ENCODE peak calls at places on chromosomes 4 and X, in six cellular contexts. W, C, M, Y, B and P are unnamed samples.

GRCh38 chr4:141853091-141853734 is 216.8 kb downstream of the IL15 start:
- DNase-seq in W (no peak), C (no peak), M (no peak), Y (no peak), B (no peak), P (no peak)

GRCh38 chr4:6939761-6940743 is 30.4 kb downstream of the TBC1D14 start:
- DNase-seq in W (no peak), C (no peak), M (no peak), Y (no peak), B (peak), P (no peak)

GRCh38 chrX:135086197-135086854 is 34.0 kb downstream of the ETDB start:
- DNase-seq in W (peak), C (no peak), M (peak), Y (peak), B (peak), P (peak)

GRCh38 chr4:170137466-170137865 is 47.7 kb upstream of the AADAT start:
- DNase-seq in W (no peak), C (no peak), M (no peak), Y (no peak), B (no peak), P (no peak)

GRCh38 chr4:124325676-124326075 is 386.9 kb downstream of the ANKRD50 start:
- DNase-seq in W (no peak), C (no peak), M (no peak), Y (no peak), B (no peak), P (no peak)

GRCh38 chrX:3384330-3384729 is 37.9 kb upstream of the MXRA5 start:
- DNase-seq in W (no peak), C (no peak), M (no peak), Y (no peak), B (no peak), P (no peak)

GRCh38 chr4:3851211-3851610 is 85.0 kb downstream of the ADRA2C start:
- DNase-seq in W (no peak), C (no peak), M (no peak), Y (no peak), B (no peak), P (no peak)

GRCh38 chr4:183136880-183137279 is 37.8 kb downstream of the WWC2 start:
- DNase-seq in W (no peak), C (no peak), M (no peak), Y (no peak), B (no peak), P (no peak)

GRCh38 chr4:173301518-173302201 is 32.5 kb downstream of the HMGB2 start:
- DNase-seq in W (no peak), C (no peak), M (no peak), Y (peak), B (peak), P (peak)

GRCh38 chrX:20487227-20487626 is 220.5 kb upstream of the RPS6KA3 start:
- DNase-seq in W (no peak), C (no peak), M (no peak), Y (no peak), B (no peak), P (peak)

GRCh38 chrX:49915352-49916222 is 6.8 kb upstream of the CLCN5 start:
- DNase-seq in W (no peak), C (no peak), M (peak), Y (peak), B (peak), P (peak)

GRCh38 chrX:17405225-17405969 is 30.4 kb downstream of the NHS start:
- DNase-seq in W (no peak), C (no peak), M (peak), Y (no peak), B (no peak), P (peak)

GRCh38 chrX:24805201-24805600 is 111.5 kb downstream of the POLA1 start:
- DNase-seq in W (no peak), C (no peak), M (no peak), Y (no peak), B (no peak), P (no peak)

GRCh38 chr4:23368081-23368697 is 521.7 kb downstream of the PPARGC1A start:
- DNase-seq in W (no peak), C (peak), M (peak), Y (peak), B (peak), P (no peak)

GRCh38 chr4:14254252-14254651 is 626.7 kb upstream of the BOD1L1 start:
- DNase-seq in W (no peak), C (no peak), M (no peak), Y (peak), B (peak), P (no peak)

GRCh38 chr4:85964298-85964697 is 395.6 kb downstream of the MAPK10 start:
- DNase-seq in W (no peak), C (no peak), M (no peak), Y (no peak), B (no peak), P (no peak)

GRCh38 chr4:75004755-75005668 is 72.1 kb downstream of the PARM1 start:
- DNase-seq in W (peak), C (no peak), M (no peak), Y (no peak), B (no peak), P (no peak)

GRCh38 chr4:70855464-70855863 is 15.8 kb upstream of the GRSF1 start:
- DNase-seq in W (no peak), C (no peak), M (no peak), Y (no peak), B (peak), P (no peak)

GRCh38 chrX:40065291-40066046 is 32.3 kb downstream of the BCOR start:
- DNase-seq in W (no peak), C (no peak), M (no peak), Y (no peak), B (no peak), P (no peak)

GRCh38 chrX:40061871-40062524 is 35.8 kb downstream of the BCOR start:
- DNase-seq in W (no peak), C (no peak), M (no peak), Y (no peak), B (no peak), P (no peak)

GRCh38 chrX:40063555-40063954 is 34.2 kb downstream of the BCOR start:
- DNase-seq in W (no peak), C (no peak), M (no peak), Y (no peak), B (no peak), P (no peak)

GRCh38 chrX:40062525-40063193 is 35.1 kb downstream of the BCOR start:
- DNase-seq in W (no peak), C (no peak), M (no peak), Y (no peak), B (no peak), P (no peak)

DNA sequence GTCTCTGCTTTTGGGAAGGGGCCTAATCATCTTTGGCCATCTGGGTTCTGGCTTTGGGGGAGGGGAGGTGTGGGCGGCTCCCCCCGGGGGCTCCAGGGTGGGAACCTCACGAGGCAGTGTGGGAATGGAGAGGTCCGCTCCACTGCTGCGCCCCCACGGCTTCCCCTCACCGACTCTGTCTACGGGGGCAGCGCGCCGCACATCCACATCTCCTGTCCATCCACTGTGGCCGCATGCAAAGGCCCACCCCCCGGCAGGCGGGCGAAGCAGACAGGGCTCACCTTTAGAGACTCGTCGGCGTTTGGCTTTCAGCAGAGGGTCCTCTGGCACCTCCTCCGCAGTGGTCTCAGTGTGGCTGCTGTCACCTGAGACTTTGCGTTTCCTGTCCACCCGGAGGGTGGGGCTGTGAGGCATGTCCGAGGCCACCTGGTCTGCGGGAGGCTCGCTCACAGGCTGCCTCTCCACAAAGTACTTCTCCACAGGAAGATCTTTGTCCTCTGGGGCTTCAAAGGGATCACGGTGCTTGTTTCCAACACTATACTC is 33.6 kb downstream of the BCOR start:
- DNase-seq in W (no peak), C (no peak), M (no peak), Y (peak), B (peak), P (no peak)
- TF ChIP-seq SIN3A in W (no peak), C (no peak), M (no peak), Y (no peak), B (no peak), P (no peak)

GRCh38 chrX:97743014-97743413 is 859.3 kb downstream of the RPA4 start:
- DNase-seq in W (no peak), C (no peak), M (no peak), Y (no peak), B (no peak), P (no peak)
- TF ChIP-seq JUND in W (no peak), C (no peak), M (no peak), Y (no peak), B (no peak), P (no peak)

GRCh38 chr4:105976913-105977312 is 81.6 kb downstream of the NPNT start:
- DNase-seq in W (no peak), C (no peak), M (no peak), Y (no peak), B (no peak), P (no peak)

GRCh38 chr4:105978684-105979296 is 83.5 kb downstream of the NPNT start:
- DNase-seq in W (no peak), C (no peak), M (no peak), Y (no peak), B (no peak), P (no peak)

GRCh38 chr4:105979506-105979905 is 84.2 kb downstream of the NPNT start:
- DNase-seq in W (no peak), C (no peak), M (no peak), Y (no peak), B (no peak), P (no peak)
- TF ChIP-seq SIN3A in W (no peak), C (no peak), M (no peak), Y (no peak), B (no peak), P (no peak)

DNA sequence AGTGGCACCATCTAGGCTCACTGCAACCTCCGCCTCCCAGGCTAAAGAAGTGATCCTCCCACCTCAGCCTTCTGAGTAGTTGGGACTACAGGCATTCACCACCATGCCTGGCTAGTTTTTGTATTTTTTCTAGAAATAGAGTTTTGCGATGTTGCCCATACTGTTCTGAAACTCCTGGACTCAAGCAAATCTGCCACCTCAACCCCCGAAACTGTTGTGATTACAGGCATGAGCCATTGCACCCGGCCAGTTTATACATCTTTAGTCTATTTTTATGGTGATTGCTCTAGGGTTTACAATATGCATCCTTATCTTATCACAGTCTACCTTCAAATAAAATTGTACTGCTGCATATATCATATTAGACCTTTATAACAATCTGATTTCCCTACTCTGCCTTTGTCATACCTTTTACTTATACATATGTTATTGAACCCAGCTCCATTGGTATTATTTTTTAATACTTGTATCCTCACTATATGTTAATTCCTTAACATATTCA is 56.9 kb downstream of the SOWAHB start:
- DNase-seq in W (no peak), C (no peak), M (no peak), Y (no peak), B (no peak), P (no peak)
- TF ChIP-seq JUND in W (no peak), C (no peak), M (no peak), Y (no peak), B (no peak), P (no peak)

DNA sequence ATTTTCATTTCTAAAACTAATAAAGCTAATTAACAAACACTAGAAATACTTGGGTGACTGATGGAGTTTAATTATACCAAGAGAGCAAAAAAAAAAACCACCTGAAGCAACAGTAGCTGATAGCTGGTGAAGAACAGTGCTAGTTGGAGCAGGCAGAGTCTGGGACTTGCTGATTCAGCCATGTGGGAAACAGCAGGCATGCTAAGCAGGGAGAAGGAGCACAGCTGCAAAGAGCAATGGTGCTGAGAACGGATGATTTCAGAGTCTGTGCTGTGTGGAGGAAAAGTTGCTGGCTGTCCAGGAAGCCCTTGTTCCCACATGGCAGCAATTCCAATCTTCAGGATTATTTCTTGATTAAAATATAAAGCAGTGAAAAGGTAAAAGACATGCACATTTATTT is 68.8 kb downstream of the NPY1R start:
- DNase-seq in W (no peak), C (no peak), M (no peak), Y (no peak), B (no peak), P (no peak)
- TF ChIP-seq SIN3A in W (no peak), C (no peak), M (no peak), Y (no peak), B (no peak), P (no peak)

GRCh38 chr4:175540732-175541131 is 271.3 kb downstream of the GPM6A start:
- DNase-seq in W (no peak), C (no peak), M (no peak), Y (no peak), B (no peak), P (no peak)

GRCh38 chr4:175542787-175543186 is 269.3 kb downstream of the GPM6A start:
- DNase-seq in W (no peak), C (no peak), M (no peak), Y (peak), B (no peak), P (no peak)

GRCh38 chr4:175536852-175537453 is 275.1 kb downstream of the GPM6A start:
- DNase-seq in W (peak), C (peak), M (peak), Y (peak), B (peak), P (peak)

GRCh38 chr4:175539498-175539897 is 272.6 kb downstream of the GPM6A start:
- DNase-seq in W (no peak), C (no peak), M (no peak), Y (no peak), B (no peak), P (no peak)

DNA sequence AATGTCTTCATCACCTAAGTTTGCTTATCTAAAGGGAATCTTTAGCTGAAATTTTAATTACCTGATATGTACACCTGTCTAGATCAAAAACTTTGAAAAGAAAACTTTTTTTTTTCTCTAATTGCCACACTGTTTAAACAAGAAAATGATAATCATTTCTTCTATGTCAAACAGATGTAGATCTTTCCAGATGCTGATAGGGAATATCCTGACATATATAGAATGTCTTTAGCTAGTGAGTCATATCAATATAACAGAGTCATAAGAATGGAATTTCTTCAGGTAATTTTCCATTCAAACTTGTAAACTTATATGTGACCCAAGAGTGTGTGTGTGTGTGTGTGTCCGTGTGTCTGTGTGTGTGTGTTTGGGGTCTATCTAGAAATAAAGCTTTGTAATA is 271.9 kb downstream of the GPM6A start:
- DNase-seq in W (no peak), C (no peak), M (no peak), Y (no peak), B (no peak), P (peak)
- TF ChIP-seq JUND in W (no peak), C (no peak), M (no peak), Y (no peak), B (no peak), P (peak)

DNA sequence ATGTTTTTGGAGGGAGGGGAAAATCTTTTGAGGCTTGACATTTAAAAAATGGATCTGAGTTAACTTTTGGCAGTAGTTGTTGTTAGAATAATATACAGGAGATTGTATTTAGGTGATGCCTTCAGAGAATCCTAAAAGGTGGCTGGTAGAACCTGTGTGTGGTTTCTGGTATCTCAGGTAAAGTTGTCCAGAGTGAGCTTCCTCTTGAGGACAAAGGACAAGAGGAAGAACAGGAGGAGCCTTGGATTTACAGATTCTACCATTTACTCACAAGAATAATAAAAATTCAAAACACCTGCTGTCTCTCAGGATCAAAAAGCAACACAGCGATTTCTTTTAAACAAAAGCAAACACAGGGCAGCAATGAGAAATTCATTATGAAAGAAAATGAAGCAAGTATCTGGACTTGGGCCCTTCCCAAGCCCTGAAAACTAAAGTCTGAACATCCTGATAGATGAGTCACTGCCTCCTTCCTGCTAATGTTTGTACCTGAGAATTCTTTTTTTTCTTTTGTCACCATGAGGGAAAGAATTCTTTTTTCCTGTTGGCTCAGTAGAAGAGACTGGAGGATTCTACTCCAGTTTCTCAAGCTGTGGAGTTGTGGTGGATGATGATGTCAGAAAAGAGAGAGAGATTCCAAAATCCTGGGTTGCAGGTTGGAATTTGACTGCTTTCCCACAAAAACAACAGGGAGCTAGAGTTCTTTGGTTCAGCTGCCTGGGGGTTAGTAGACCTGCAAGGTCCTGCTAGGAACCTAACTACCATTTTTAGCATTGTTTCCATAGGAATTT is 31.5 kb upstream of the RAPGEF2 start:
- DNase-seq in W (no peak), C (peak), M (peak), Y (no peak), B (no peak), P (peak)
- TF ChIP-seq SIN3A in W (no peak), C (no peak), M (no peak), Y (no peak), B (no peak), P (no peak)

DNA sequence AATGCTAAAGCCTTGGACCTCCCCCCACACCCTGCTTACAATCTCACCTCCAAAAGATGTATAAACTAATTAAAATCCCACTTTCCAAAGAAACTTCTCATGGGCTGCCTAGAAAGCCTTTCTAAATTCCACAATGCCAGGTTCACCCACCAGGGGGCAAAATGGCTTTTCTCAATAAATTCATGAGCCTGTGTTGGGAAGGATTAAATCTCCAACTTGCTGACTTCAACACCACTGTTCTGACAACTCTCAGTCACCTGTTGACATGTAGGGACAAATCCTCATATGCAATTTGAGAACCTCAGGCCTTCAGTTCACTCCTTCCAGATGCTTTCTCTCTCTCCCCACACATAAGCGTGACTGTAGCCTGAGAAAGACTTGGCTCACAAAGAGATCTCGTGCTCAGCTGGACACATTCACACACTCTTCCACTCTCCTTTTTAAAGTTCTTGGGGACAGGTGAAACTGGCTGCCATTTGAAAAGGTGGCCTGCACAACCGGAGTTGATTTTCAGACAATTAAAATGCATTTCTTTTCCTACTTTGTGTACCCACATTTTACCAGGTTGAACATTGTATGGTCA is 88.6 kb upstream of the PRPS2 start:
- DNase-seq in W (no peak), C (no peak), M (peak), Y (peak), B (peak), P (peak)
- TF ChIP-seq JUND in W (no peak), C (no peak), M (no peak), Y (no peak), B (no peak), P (no peak)

DNA sequence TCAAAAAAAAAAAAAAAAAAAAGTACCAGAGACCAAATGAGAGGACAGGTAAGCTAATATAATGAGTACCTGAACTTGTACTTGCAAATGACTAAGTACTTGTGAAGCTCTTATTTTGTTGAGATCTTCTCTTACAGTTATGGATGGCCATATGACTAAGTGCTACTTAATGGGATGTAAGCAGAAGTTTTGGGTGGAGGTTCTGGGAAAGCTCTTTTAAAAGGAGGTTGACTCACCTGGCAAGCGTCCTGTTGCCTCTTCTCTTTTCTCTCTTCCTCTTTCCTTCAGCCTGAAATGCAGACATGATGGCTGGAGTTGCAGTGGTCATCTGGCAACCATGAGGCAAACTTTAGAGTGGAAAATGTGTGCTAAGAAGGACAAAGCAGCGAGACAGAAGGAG is 36.9 kb upstream of the MED14 start:
- DNase-seq in W (no peak), C (no peak), M (no peak), Y (no peak), B (no peak), P (peak)
- TF ChIP-seq SIN3A in W (no peak), C (no peak), M (no peak), Y (no peak), B (no peak), P (no peak)

GRCh38 chr4:113292371-113293042 is 243.1 kb downstream of the ANK2 start:
- DNase-seq in W (no peak), C (peak), M (no peak), Y (no peak), B (no peak), P (no peak)
- TF ChIP-seq JUND in W (no peak), C (peak), M (no peak), Y (no peak), B (no peak), P (no peak)